ENCODE peak calls at places on chromosome 12, in ten cellular contexts. Z is natural killer cell, H is AG09309, X is ovary, O is AG04450, D is A549, L is AG10803, Q is PC-3, A is AG04449, K is brain microvascular endothelial cell. S is an unnamed sample.
A peak's percentile ranks its signal among the peaks of the same experiment; 100 is the strongest.

GRCh38 chr12:123533672-123534643 is at the start of gene RILPL1:
- DNase-seq in Z (peak; percentile 34), H (no peak), X (peak; percentile 59), O (no peak), D (peak; percentile 79), L (peak; percentile 42), Q (peak; percentile 39), A (no peak), K (peak; percentile 18), S (no peak)

GRCh38 chr12:121653999-121654398 is 15.5 kb downstream of the MORN3 start:
- DNase-seq in Z (no peak), H (no peak), X (no peak), O (no peak), D (no peak), L (no peak), Q (no peak), A (no peak), K (no peak), S (no peak)

GRCh38 chr12:52949413-52950331 is 754 bp downstream of the KRT18 start:
- DNase-seq in Z (no peak), H (no peak), X (no peak), O (peak; percentile 73), D (peak; percentile 87), L (peak; percentile 81), Q (peak; percentile 96), A (no peak), K (peak; percentile 90), S (no peak)

GRCh38 chr12:54159140-54159539 is 29.6 kb downstream of the SMUG1 start:
- DNase-seq in Z (no peak), H (no peak), X (no peak), O (no peak), D (no peak), L (no peak), Q (no peak), A (no peak), K (no peak), S (no peak)

GRCh38 chr12:111557271-111558106 is 41.6 kb downstream of the ATXN2 start:
- DNase-seq in Z (no peak), H (no peak), X (no peak), O (no peak), D (no peak), L (peak; percentile 66), Q (peak; percentile 40), A (no peak), K (no peak), S (no peak)

GRCh38 chr12:20415641-20416040 is 47.3 kb downstream of the PDE3A start:
- DNase-seq in Z (no peak), H (no peak), X (no peak), O (no peak), D (no peak), L (no peak), Q (no peak), A (no peak), K (peak; percentile 66), S (no peak)

GRCh38 chr12:101592448-101592847 is 2.3 kb upstream of the MYBPC1 start:
- DNase-seq in Z (no peak), H (no peak), X (no peak), O (no peak), D (no peak), L (no peak), Q (no peak), A (no peak), K (no peak), S (no peak)

GRCh38 chr12:16347391-16348298 is at the start of gene MGST1:
- DNase-seq in Z (no peak), H (no peak), X (peak; percentile 16), O (no peak), D (peak; percentile 38), L (peak; percentile 55), Q (peak; percentile 73), A (no peak), K (peak; percentile 38), S (no peak)

GRCh38 chr12:55707841-55708694 is at the start of gene ITGA7:
- DNase-seq in Z (peak; percentile 33), H (no peak), X (peak; percentile 80), O (no peak), D (peak; percentile 77), L (no peak), Q (peak; percentile 42), A (no peak), K (no peak), S (no peak)

GRCh38 chr12:131407221-131408035 is 303.5 kb upstream of the SFSWAP start:
- DNase-seq in Z (peak; percentile 7), H (no peak), X (no peak), O (no peak), D (no peak), L (no peak), Q (no peak), A (no peak), K (no peak), S (no peak)

GRCh38 chr12:101045486-101046474 is 164.3 kb downstream of the SLC5A8 start:
- DNase-seq in Z (no peak), H (no peak), X (peak; percentile 67), O (no peak), D (no peak), L (peak; percentile 29), Q (no peak), A (no peak), K (no peak), S (no peak)

GRCh38 chr12:109581856-109582255 is 8.3 kb downstream of the MVK start:
- DNase-seq in Z (no peak), H (no peak), X (no peak), O (no peak), D (no peak), L (peak; percentile 19), Q (no peak), A (no peak), K (peak; percentile 27), S (no peak)

GRCh38 chr12:64042901-64043300 is 179.2 kb downstream of the KICS2 start:
- DNase-seq in Z (no peak), H (peak; percentile 72), X (no peak), O (peak; percentile 34), D (no peak), L (peak; percentile 94), Q (no peak), A (peak; percentile 65), K (no peak), S (no peak)

GRCh38 chr12:74581439-74581838 is 43.8 kb downstream of the ATXN7L3B start:
- DNase-seq in Z (no peak), H (no peak), X (no peak), O (no peak), D (no peak), L (no peak), Q (no peak), A (no peak), K (no peak), S (no peak)

GRCh38 chr12:105060715-105061378 is 23.4 kb downstream of the ALDH1L2 start:
- DNase-seq in Z (no peak), H (no peak), X (no peak), O (no peak), D (no peak), L (no peak), Q (peak; percentile 70), A (no peak), K (no peak), S (no peak)

GRCh38 chr12:46387697-46388096 is 15.1 kb upstream of the SLC38A2 start:
- DNase-seq in Z (no peak), H (no peak), X (no peak), O (no peak), D (no peak), L (no peak), Q (no peak), A (no peak), K (no peak), S (no peak)

GRCh38 chr12:129152291-129153075 is 299.2 kb downstream of the GLT1D1 start:
- DNase-seq in Z (no peak), H (no peak), X (no peak), O (no peak), D (no peak), L (no peak), Q (no peak), A (no peak), K (no peak), S (no peak)

GRCh38 chr12:129145381-129145780 is 292.1 kb downstream of the GLT1D1 start:
- DNase-seq in Z (no peak), H (no peak), X (no peak), O (no peak), D (no peak), L (no peak), Q (no peak), A (no peak), K (no peak), S (no peak)

GRCh38 chr12:129150721-129151120 is 297.4 kb downstream of the GLT1D1 start:
- DNase-seq in Z (no peak), H (no peak), X (no peak), O (no peak), D (no peak), L (no peak), Q (no peak), A (no peak), K (no peak), S (no peak)
- TF ChIP-seq CTCF in Z (no peak), H (no peak), X (no peak), O (no peak), D (no peak), L (no peak), Q (no peak), A (no peak), K (no peak), S (no peak)

GRCh38 chr12:50167026-50167742 is at the start of gene CERS5:
- DNase-seq in Z (peak; percentile 93), H (peak; percentile 93), X (peak; percentile 99), O (peak; percentile 96), D (peak; percentile 94), L (peak; percentile 98), Q (peak; percentile 99), A (peak; percentile 87), K (peak; percentile 98), S (peak; percentile 97)
- TF ChIP-seq CTCF in Z (no peak), H (no peak), X (peak; percentile 73), O (no peak), D (no peak), L (no peak), Q (no peak), A (peak; percentile 16), K (no peak), S (no peak)

GRCh38 chr12:117501066-117501465 is 139.6 kb upstream of the NOS1 start:
- DNase-seq in Z (no peak), H (no peak), X (no peak), O (no peak), D (no peak), L (peak; percentile 41), Q (no peak), A (no peak), K (no peak), S (no peak)
- TF ChIP-seq CTCF in Z (no peak), H (no peak), X (no peak), O (no peak), D (no peak), L (no peak), Q (no peak), A (no peak), K (no peak), S (no peak)

DNA sequence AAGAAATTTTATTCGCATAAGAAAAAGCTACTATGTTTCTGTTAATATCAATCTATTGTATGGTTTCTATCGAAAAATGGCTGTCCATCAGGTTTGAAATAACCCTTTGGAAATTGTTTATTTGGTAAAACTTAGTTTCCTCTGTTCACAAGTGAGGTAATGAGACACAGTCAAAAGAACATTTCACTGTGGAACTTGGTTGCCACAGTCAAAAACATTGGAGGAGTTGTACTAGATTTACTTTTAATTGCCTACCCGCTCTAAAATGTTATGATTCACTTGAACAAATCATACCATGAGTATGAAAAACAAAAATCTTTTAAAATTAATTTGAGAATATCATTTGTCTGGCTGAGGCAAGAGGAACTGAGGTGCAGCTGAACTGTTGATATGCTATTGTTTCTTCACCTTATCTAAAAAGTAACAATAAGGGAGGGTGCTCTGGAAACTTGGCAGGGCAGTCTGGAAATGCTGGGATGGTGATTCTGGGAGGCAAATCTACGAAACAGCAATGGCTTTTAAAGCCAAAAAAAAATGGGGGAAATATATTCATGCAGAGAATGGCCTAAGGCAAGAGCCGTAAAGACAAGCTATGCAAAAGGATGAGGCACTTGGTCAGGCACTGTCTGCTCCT is 46.4 kb downstream of the ITPR2 start:
- DNase-seq in Z (no peak), H (no peak), X (no peak), O (no peak), D (no peak), L (no peak), Q (no peak), A (no peak), K (no peak), S (no peak)
- TF ChIP-seq CTCF in Z (no peak), H (no peak), X (no peak), O (no peak), D (no peak), L (no peak), Q (no peak), A (no peak), K (no peak), S (no peak)

S was measured in CD14-positive monocyte.